ENCODE peak calls at places on chromosomes 6 and 20, in five cellular contexts. One of them, this sample, is unnamed. For H3K27me3 and H3K9me3, the result is how much of the 10 kb centered on the place peaks cover.

GRCh38 chr6:168739381-168739780 is 298.4 kb downstream of the SMOC2 start:
- DNase-seq in CD8-positive, alpha-beta T cell: no peak
- DNase-seq in trophoblast cell: no peak
- DNase-seq in CD4-positive, CD25-positive, alpha-beta regulatory T cell: no peak
- DNase-seq in pancreas: no peak
- DNase-seq in this sample: no peak

GRCh38 chr6:20400476-20401402 is 940 bp upstream of the E2F3 start:
- DNase-seq in CD8-positive, alpha-beta T cell: peak
- DNase-seq in trophoblast cell: no peak
- DNase-seq in CD4-positive, CD25-positive, alpha-beta regulatory T cell: peak
- DNase-seq in pancreas: peak
- DNase-seq in this sample: peak

GRCh38 chr20:53939554-53940355 is 130.6 kb downstream of the BCAS1 start:
- DNase-seq in CD8-positive, alpha-beta T cell: peak
- DNase-seq in trophoblast cell: peak
- DNase-seq in CD4-positive, CD25-positive, alpha-beta regulatory T cell: peak
- DNase-seq in pancreas: peak
- DNase-seq in this sample: peak

GRCh38 chr20:53287357-53288042 is 306.1 kb downstream of the ZNF217 start:
- DNase-seq in CD8-positive, alpha-beta T cell: no peak
- DNase-seq in trophoblast cell: no peak
- DNase-seq in CD4-positive, CD25-positive, alpha-beta regulatory T cell: no peak
- DNase-seq in pancreas: no peak
- DNase-seq in this sample: no peak

GRCh38 chr6:82893889-82894652 is 171.6 kb downstream of the UBE3D start:
- DNase-seq in CD8-positive, alpha-beta T cell: no peak
- DNase-seq in trophoblast cell: no peak
- DNase-seq in CD4-positive, CD25-positive, alpha-beta regulatory T cell: no peak
- DNase-seq in pancreas: no peak
- DNase-seq in this sample: no peak

GRCh38 chr6:123489589-123489988 is 147.2 kb downstream of the TRDN start:
- DNase-seq in CD8-positive, alpha-beta T cell: no peak
- DNase-seq in trophoblast cell: no peak
- DNase-seq in CD4-positive, CD25-positive, alpha-beta regulatory T cell: no peak
- DNase-seq in pancreas: no peak
- DNase-seq in this sample: no peak

GRCh38 chr6:111804627-111805235 is 68.5 kb downstream of the FYN start:
- DNase-seq in CD8-positive, alpha-beta T cell: peak
- DNase-seq in trophoblast cell: no peak
- DNase-seq in CD4-positive, CD25-positive, alpha-beta regulatory T cell: peak
- DNase-seq in pancreas: no peak
- DNase-seq in this sample: peak

GRCh38 chr6:40719671-40720374 is 132.7 kb upstream of the LRFN2 start:
- DNase-seq in CD8-positive, alpha-beta T cell: no peak
- DNase-seq in trophoblast cell: no peak
- DNase-seq in CD4-positive, CD25-positive, alpha-beta regulatory T cell: no peak
- DNase-seq in pancreas: no peak
- DNase-seq in this sample: no peak

GRCh38 chr6:102195311-102195710 is 801.8 kb downstream of the GRIK2 start:
- DNase-seq in CD8-positive, alpha-beta T cell: no peak
- DNase-seq in trophoblast cell: no peak
- DNase-seq in CD4-positive, CD25-positive, alpha-beta regulatory T cell: no peak
- DNase-seq in pancreas: no peak
- DNase-seq in this sample: no peak

GRCh38 chr6:31651602-31652191 is 764 bp downstream of the BAG6 start:
- DNase-seq in CD8-positive, alpha-beta T cell: no peak
- DNase-seq in trophoblast cell: peak
- DNase-seq in CD4-positive, CD25-positive, alpha-beta regulatory T cell: peak
- DNase-seq in pancreas: no peak
- DNase-seq in this sample: no peak

GRCh38 chr6:144151010-144151727 is 852 bp downstream of the STX11 start:
- DNase-seq in CD8-positive, alpha-beta T cell: peak
- DNase-seq in trophoblast cell: peak
- DNase-seq in CD4-positive, CD25-positive, alpha-beta regulatory T cell: peak
- DNase-seq in pancreas: no peak
- DNase-seq in this sample: peak

GRCh38 chr6:105364243-105364642 is 38.6 kb downstream of the PREP start:
- DNase-seq in CD8-positive, alpha-beta T cell: no peak
- DNase-seq in trophoblast cell: peak
- DNase-seq in CD4-positive, CD25-positive, alpha-beta regulatory T cell: no peak
- DNase-seq in pancreas: no peak
- DNase-seq in this sample: no peak

GRCh38 chr20:7193681-7194080 is 426.2 kb downstream of the BMP2 start:
- DNase-seq in CD8-positive, alpha-beta T cell: no peak
- DNase-seq in trophoblast cell: no peak
- DNase-seq in CD4-positive, CD25-positive, alpha-beta regulatory T cell: no peak
- DNase-seq in pancreas: no peak
- DNase-seq in this sample: no peak

GRCh38 chr6:11756726-11757125 is 21.9 kb downstream of the ADTRP start:
- DNase-seq in CD8-positive, alpha-beta T cell: no peak
- DNase-seq in trophoblast cell: no peak
- DNase-seq in CD4-positive, CD25-positive, alpha-beta regulatory T cell: peak
- DNase-seq in pancreas: no peak
- DNase-seq in this sample: no peak

GRCh38 chr20:1912056-1912455 is 16.8 kb downstream of the SIRPA start:
- DNase-seq in CD8-positive, alpha-beta T cell: no peak
- DNase-seq in trophoblast cell: no peak
- DNase-seq in CD4-positive, CD25-positive, alpha-beta regulatory T cell: no peak
- DNase-seq in pancreas: no peak
- DNase-seq in this sample: no peak

GRCh38 chr20:42886046-42886445 is 303.7 kb downstream of the PTPRT start:
- DNase-seq in CD8-positive, alpha-beta T cell: no peak
- DNase-seq in trophoblast cell: no peak
- DNase-seq in CD4-positive, CD25-positive, alpha-beta regulatory T cell: no peak
- DNase-seq in pancreas: no peak
- DNase-seq in this sample: no peak

GRCh38 chr6:31659649-31660223 is 842 bp downstream of the C6orf47 start:
- DNase-seq in CD8-positive, alpha-beta T cell: no peak
- DNase-seq in trophoblast cell: no peak
- DNase-seq in CD4-positive, CD25-positive, alpha-beta regulatory T cell: peak
- DNase-seq in pancreas: no peak
- DNase-seq in this sample: no peak

GRCh38 chr6:3789018-3789895 is 37.7 kb upstream of the PXDC1 start:
- DNase-seq in CD8-positive, alpha-beta T cell: no peak
- DNase-seq in trophoblast cell: peak
- DNase-seq in CD4-positive, CD25-positive, alpha-beta regulatory T cell: no peak
- DNase-seq in pancreas: no peak
- DNase-seq in this sample: no peak

GRCh38 chr6:123715243-123715863 is 78.6 kb upstream of the TRDN start:
- DNase-seq in CD8-positive, alpha-beta T cell: no peak
- DNase-seq in trophoblast cell: peak
- DNase-seq in CD4-positive, CD25-positive, alpha-beta regulatory T cell: peak
- DNase-seq in pancreas: no peak
- DNase-seq in this sample: no peak

GRCh38 chr20:45218636-45219035 is 2.5 kb upstream of the SEMG2 start:
- DNase-seq in CD8-positive, alpha-beta T cell: no peak
- DNase-seq in trophoblast cell: no peak
- DNase-seq in CD4-positive, CD25-positive, alpha-beta regulatory T cell: no peak
- DNase-seq in pancreas: no peak
- DNase-seq in this sample: no peak

GRCh38 chr6:39287601-39288000 is 26.6 kb downstream of the KCNK17 start:
- DNase-seq in CD8-positive, alpha-beta T cell: no peak
- DNase-seq in trophoblast cell: peak
- DNase-seq in CD4-positive, CD25-positive, alpha-beta regulatory T cell: no peak
- DNase-seq in pancreas: no peak
- DNase-seq in this sample: no peak

GRCh38 chr6:155126727-155127439 is 131.8 kb downstream of the TIAM2 start:
- DNase-seq in CD8-positive, alpha-beta T cell: no peak
- DNase-seq in trophoblast cell: no peak
- DNase-seq in CD4-positive, CD25-positive, alpha-beta regulatory T cell: peak
- DNase-seq in pancreas: no peak
- DNase-seq in this sample: no peak

DNA sequence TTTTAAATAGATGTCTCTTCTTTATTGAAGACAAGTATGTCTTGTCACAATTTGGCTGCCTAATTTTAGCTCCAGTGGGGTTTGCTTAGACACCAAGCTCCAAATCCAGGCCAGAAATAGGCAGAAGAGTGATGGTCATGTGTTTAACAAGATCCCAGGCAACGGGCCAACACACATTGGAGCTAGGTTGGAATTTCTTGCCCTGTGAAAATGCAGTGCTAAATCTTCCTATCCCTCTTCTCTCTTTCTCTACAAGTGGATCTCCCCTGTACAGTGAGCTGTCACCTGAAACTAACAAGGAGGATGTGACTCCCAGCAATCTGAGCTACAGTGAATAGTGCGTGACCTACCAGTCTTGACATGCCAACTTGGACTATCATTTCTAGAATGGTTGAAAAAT is 65.3 kb upstream of the VGLL2 start:
- DNase-seq in CD8-positive, alpha-beta T cell: no peak
- DNase-seq in trophoblast cell: no peak
- DNase-seq in CD4-positive, CD25-positive, alpha-beta regulatory T cell: no peak
- DNase-seq in pancreas: no peak
- DNase-seq in this sample: no peak
- H3K27ac ChIP-seq in CD8-positive, alpha-beta T cell: no peak
- H3K27ac ChIP-seq in trophoblast cell: no peak
- H3K27ac ChIP-seq in CD4-positive, CD25-positive, alpha-beta regulatory T cell: no peak
- H3K27ac ChIP-seq in pancreas: no peak
- H3K27ac ChIP-seq in this sample: no peak

DNA sequence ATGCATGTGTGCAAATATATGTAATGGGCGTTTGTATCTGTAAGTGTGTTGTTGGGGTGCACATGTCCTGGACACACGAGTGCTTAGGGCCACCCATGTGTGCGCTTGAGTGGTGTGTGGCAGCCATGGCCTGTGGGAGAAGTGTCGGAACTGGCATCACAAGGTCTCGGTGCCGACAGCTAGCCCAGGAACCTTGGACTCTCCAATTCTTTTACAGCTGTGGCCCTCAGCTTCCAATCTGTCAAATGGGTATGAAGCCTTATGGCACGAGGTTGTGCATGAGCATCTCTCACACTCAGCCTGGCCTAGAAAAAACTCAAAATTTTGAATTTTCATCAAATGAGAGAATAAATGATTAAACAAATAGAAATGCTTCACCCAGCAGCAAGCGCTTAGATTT is 42.0 kb downstream of the SPDEF start:
- DNase-seq in CD8-positive, alpha-beta T cell: no peak
- DNase-seq in trophoblast cell: no peak
- DNase-seq in CD4-positive, CD25-positive, alpha-beta regulatory T cell: no peak
- DNase-seq in pancreas: no peak
- DNase-seq in this sample: no peak
- H3K27me3 ChIP-seq in CD8-positive, alpha-beta T cell: under half
- H3K27me3 ChIP-seq in trophoblast cell: under half
- H3K27me3 ChIP-seq in CD4-positive, CD25-positive, alpha-beta regulatory T cell: under half
- H3K27me3 ChIP-seq in pancreas: under half
- H3K27me3 ChIP-seq in this sample: under half

DNA sequence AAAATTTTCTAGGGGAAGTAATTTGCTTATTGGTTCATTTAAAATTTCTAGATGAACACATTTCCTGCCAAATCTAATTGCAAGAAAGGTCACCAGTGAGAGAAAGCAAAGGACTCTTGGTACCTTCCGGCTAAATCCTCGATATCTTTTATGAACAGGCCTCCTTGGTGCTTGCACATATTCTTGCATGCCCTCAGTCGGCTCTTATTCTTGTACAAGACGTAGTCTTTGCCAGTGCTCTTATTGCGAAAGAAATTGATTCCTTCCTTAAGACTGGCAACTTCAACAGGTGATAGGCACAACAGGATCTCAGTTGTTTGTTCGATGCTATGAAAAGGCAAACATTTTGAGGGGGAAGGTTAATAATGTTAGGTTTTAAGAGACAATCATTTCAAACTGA is 141.7 kb upstream of the CARMIL1 start:
- DNase-seq in CD8-positive, alpha-beta T cell: no peak
- DNase-seq in trophoblast cell: no peak
- DNase-seq in CD4-positive, CD25-positive, alpha-beta regulatory T cell: peak
- DNase-seq in pancreas: no peak
- DNase-seq in this sample: no peak
- H3K9me3 ChIP-seq in CD8-positive, alpha-beta T cell: under half
- H3K9me3 ChIP-seq in trophoblast cell: under half
- H3K9me3 ChIP-seq in CD4-positive, CD25-positive, alpha-beta regulatory T cell: under half
- H3K9me3 ChIP-seq in pancreas: under half
- H3K9me3 ChIP-seq in this sample: under half

GRCh38 chr6:27811383-27811782 is 100.8 kb downstream of the OR2B2 start:
- DNase-seq in CD8-positive, alpha-beta T cell: no peak
- DNase-seq in trophoblast cell: no peak
- DNase-seq in CD4-positive, CD25-positive, alpha-beta regulatory T cell: peak
- DNase-seq in pancreas: no peak
- DNase-seq in this sample: no peak

GRCh38 chr6:27814665-27815424 is 97.4 kb downstream of the OR2B2 start:
- DNase-seq in CD8-positive, alpha-beta T cell: no peak
- DNase-seq in trophoblast cell: peak
- DNase-seq in CD4-positive, CD25-positive, alpha-beta regulatory T cell: peak
- DNase-seq in pancreas: no peak
- DNase-seq in this sample: peak

GRCh38 chr6:27812078-27812804 is 100.0 kb downstream of the OR2B2 start:
- DNase-seq in CD8-positive, alpha-beta T cell: no peak
- DNase-seq in trophoblast cell: no peak
- DNase-seq in CD4-positive, CD25-positive, alpha-beta regulatory T cell: no peak
- DNase-seq in pancreas: no peak
- DNase-seq in this sample: no peak

GRCh38 chr6:27812805-27813626 is 99.2 kb downstream of the OR2B2 start:
- DNase-seq in CD8-positive, alpha-beta T cell: no peak
- DNase-seq in trophoblast cell: no peak
- DNase-seq in CD4-positive, CD25-positive, alpha-beta regulatory T cell: peak
- DNase-seq in pancreas: no peak
- DNase-seq in this sample: no peak

GRCh38 chr6:27816906-27817305 is 95.3 kb downstream of the OR2B2 start:
- DNase-seq in CD8-positive, alpha-beta T cell: no peak
- DNase-seq in trophoblast cell: no peak
- DNase-seq in CD4-positive, CD25-positive, alpha-beta regulatory T cell: no peak
- DNase-seq in pancreas: no peak
- DNase-seq in this sample: no peak
- H3K27ac ChIP-seq in CD8-positive, alpha-beta T cell: no peak
- H3K27ac ChIP-seq in trophoblast cell: no peak
- H3K27ac ChIP-seq in CD4-positive, CD25-positive, alpha-beta regulatory T cell: no peak
- H3K27ac ChIP-seq in pancreas: no peak
- H3K27ac ChIP-seq in this sample: no peak

DNA sequence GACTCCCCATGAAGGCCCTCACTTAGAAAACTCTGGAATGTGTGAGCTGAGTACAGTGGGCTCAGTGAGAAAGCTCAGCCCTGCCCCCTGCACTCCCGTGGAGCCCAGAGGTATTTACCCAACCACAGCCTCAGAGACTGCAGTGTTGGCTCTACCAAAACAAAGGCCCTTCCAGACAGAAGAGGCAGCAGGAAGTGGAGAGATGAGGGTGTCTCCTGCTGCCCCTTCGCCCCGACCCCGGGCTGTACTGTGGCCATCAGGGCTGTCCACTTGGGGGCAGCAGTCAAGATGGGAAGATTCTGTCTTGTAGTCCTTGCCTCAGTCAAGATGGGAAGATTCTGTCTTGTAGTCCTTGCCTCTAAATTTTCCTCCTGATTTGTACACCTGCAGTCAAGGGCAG is 341.3 kb downstream of the TAF4 start:
- DNase-seq in CD8-positive, alpha-beta T cell: no peak
- DNase-seq in trophoblast cell: no peak
- DNase-seq in CD4-positive, CD25-positive, alpha-beta regulatory T cell: no peak
- DNase-seq in pancreas: no peak
- DNase-seq in this sample: no peak
- H3K27me3 ChIP-seq in CD8-positive, alpha-beta T cell: under half
- H3K27me3 ChIP-seq in trophoblast cell: under half
- H3K27me3 ChIP-seq in CD4-positive, CD25-positive, alpha-beta regulatory T cell: under half
- H3K27me3 ChIP-seq in pancreas: under half
- H3K27me3 ChIP-seq in this sample: under half

GRCh38 chr6:13947611-13948178 is 22.9 kb downstream of the RNF182 start:
- DNase-seq in CD8-positive, alpha-beta T cell: no peak
- DNase-seq in trophoblast cell: no peak
- DNase-seq in CD4-positive, CD25-positive, alpha-beta regulatory T cell: no peak
- DNase-seq in pancreas: no peak
- DNase-seq in this sample: no peak
- H3K9me3 ChIP-seq in CD8-positive, alpha-beta T cell: under half
- H3K9me3 ChIP-seq in trophoblast cell: under half
- H3K9me3 ChIP-seq in CD4-positive, CD25-positive, alpha-beta regulatory T cell: under half
- H3K9me3 ChIP-seq in pancreas: under half
- H3K9me3 ChIP-seq in this sample: under half

This sample was measured in CD4-positive, alpha-beta T cell.